ENCODE peak calls at places on chromosomes 7 and 10, in four cellular contexts. S is heart left ventricle; Q is RPMI7951; G is activated CD4-positive, CD25-positive, alpha-beta regulatory T cell treated with anti-CD3 and anti-CD28 coated beads, Interleukin-2, amount 50 U/mL, for 72 hours. V is an unnamed sample.
A peak's percentile ranks its signal among the peaks of the same experiment; 100 is the strongest.

GRCh38 chr7:45663965-45664623 is 89.9 kb downstream of the ADCY1 start:
- DNase-seq in S (peak; percentile 9), Q (no peak), G (no peak), V (no peak)

GRCh38 chr7:136293841-136294391 is 316.8 kb upstream of the MTPN start:
- DNase-seq in S (no peak), Q (no peak), G (no peak), V (no peak)

GRCh38 chr10:110206988-110207804 is at the start of gene MXI1:
- DNase-seq in S (peak; percentile 79), Q (peak; percentile 71), G (peak; percentile 54), V (peak; percentile 81)

GRCh38 chr10:132167976-132168375 is 18.8 kb upstream of the DPYSL4 start:
- DNase-seq in S (no peak), Q (no peak), G (peak; percentile 11), V (no peak)

GRCh38 chr7:98375664-98376063 is 25.2 kb downstream of the BAIAP2L1 start:
- DNase-seq in S (no peak), Q (no peak), G (no peak), V (no peak)

GRCh38 chr10:72240371-72240770 is 24.3 kb upstream of the ASCC1 start:
- DNase-seq in S (no peak), Q (no peak), G (no peak), V (no peak)

GRCh38 chr7:1537631-1538412 is 7.3 kb downstream of the MAFK start:
- DNase-seq in S (peak; percentile 95), Q (peak; percentile 63), G (no peak), V (peak; percentile 86)

GRCh38 chr7:80244206-80244956 is 109.8 kb downstream of the GNAI1 start:
- DNase-seq in S (peak; percentile 18), Q (no peak), G (no peak), V (no peak)

GRCh38 chr10:94315975-94316464 is 46.7 kb downstream of the NOC3L start:
- DNase-seq in S (no peak), Q (no peak), G (no peak), V (peak; percentile 30)

GRCh38 chr10:74912182-74912581 is 85.8 kb downstream of the KAT6B start:
- DNase-seq in S (no peak), Q (no peak), G (no peak), V (no peak)